ENCODE peak calls at places on chromosomes 6 and 20, in six cellular contexts. S is K562, L is HepG2, M is upper lobe of left lung, V is A549, A is GM12878. W is an unnamed sample.

GRCh38 chr6:1286972-1287600 is 24.8 kb upstream of the FOXQ1 start:
- DNase-seq in S (no peak), L (no peak), M (no peak), V (peak; percentile 67), A (no peak), W (peak; percentile 66)

GRCh38 chr6:53437557-53438202 is 88.9 kb upstream of the ELOVL5 start:
- DNase-seq in S (peak; percentile 79), L (peak; percentile 71), M (no peak), V (peak; percentile 73), A (peak; percentile 27), W (no peak)

GRCh38 chr6:55886185-55886836 is 10.9 kb upstream of the BMP5 start:
- DNase-seq in S (no peak), L (peak; percentile 64), M (no peak), V (no peak), A (no peak), W (no peak)

GRCh38 chr6:72589096-72589495 is 32.8 kb upstream of the KCNQ5 start:
- DNase-seq in S (no peak), L (no peak), M (no peak), V (no peak), A (no peak), W (no peak)

GRCh38 chr6:150087336-150087735 is 18.4 kb upstream of the ULBP3 start:
- DNase-seq in S (no peak), L (no peak), M (no peak), V (no peak), A (no peak), W (no peak)

GRCh38 chr6:139184050-139184826 is 49.4 kb downstream of the HECA start:
- DNase-seq in S (no peak), L (no peak), M (no peak), V (no peak), A (no peak), W (no peak)

GRCh38 chr20:32820698-32821378 is 1.1 kb downstream of the MAPRE1 start:
- DNase-seq in S (peak; percentile 25), L (no peak), M (no peak), V (no peak), A (no peak), W (no peak)

GRCh38 chr6:100810015-100810414 is 71.1 kb downstream of the ASCC3 start:
- DNase-seq in S (peak; percentile 48), L (no peak), M (no peak), V (no peak), A (no peak), W (no peak)

GRCh38 chr6:24078200-24078599 is 47.8 kb upstream of the NRSN1 start:
- DNase-seq in S (no peak), L (no peak), M (no peak), V (no peak), A (no peak), W (no peak)

GRCh38 chr6:130624046-130624445 is 203.2 kb upstream of the SMLR1 start:
- DNase-seq in S (no peak), L (no peak), M (no peak), V (no peak), A (peak; percentile 60), W (no peak)

GRCh38 chr20:24672181-24672880 is 202.9 kb downstream of the SYNDIG1 start:
- DNase-seq in S (no peak), L (no peak), M (no peak), V (no peak), A (no peak), W (no peak)

GRCh38 chr20:51767018-51767866 is 948 bp downstream of the ATP9A start:
- DNase-seq in S (peak; percentile 21), L (peak; percentile 83), M (peak; percentile 94), V (peak; percentile 87), A (no peak), W (no peak)

GRCh38 chr6:42136508-42137191 is 5.8 kb downstream of the C6orf132 start:
- DNase-seq in S (peak; percentile 88), L (peak; percentile 61), M (no peak), V (peak; percentile 62), A (peak; percentile 11), W (no peak)

GRCh38 chr20:57849126-57849867 is 139.5 kb upstream of the PMEPA1 start:
- DNase-seq in S (no peak), L (no peak), M (no peak), V (no peak), A (no peak), W (no peak)

GRCh38 chr20:53338716-53339115 is 254.9 kb downstream of the ZNF217 start:
- DNase-seq in S (no peak), L (no peak), M (no peak), V (no peak), A (no peak), W (no peak)

GRCh38 chr6:44575644-44576043 is 188.1 kb downstream of the CDC5L start:
- DNase-seq in S (no peak), L (no peak), M (no peak), V (no peak), A (no peak), W (no peak)

GRCh38 chr6:40674170-40674569 is 87.0 kb upstream of the LRFN2 start:
- DNase-seq in S (no peak), L (no peak), M (no peak), V (no peak), A (no peak), W (no peak)

GRCh38 chr6:106413722-106414121 is 53.2 kb downstream of the CRYBG1 start:
- DNase-seq in S (no peak), L (no peak), M (no peak), V (no peak), A (no peak), W (no peak)
- TF ChIP-seq EP300 in S (no peak), L (no peak), M (no peak), V (no peak), A (no peak), W (no peak)

GRCh38 chr20:45911486-45912343 is at the start of gene PLTP:
- DNase-seq in S (peak; percentile 48), L (no peak), M (peak; percentile 91), V (no peak), A (no peak), W (no peak)
- TF ChIP-seq POLR2A in S (peak; percentile 15), L (peak; percentile 73), M (no peak), V (no peak), A (no peak), W (peak; percentile 43)

GRCh38 chr6:13874191-13874549 is 50.6 kb upstream of the RNF182 start:
- DNase-seq in S (no peak), L (no peak), M (no peak), V (no peak), A (no peak), W (no peak)

GRCh38 chr6:13873288-13874190 is 51.2 kb upstream of the RNF182 start:
- DNase-seq in S (peak; percentile 88), L (peak; percentile 69), M (peak; percentile 94), V (peak; percentile 58), A (peak; percentile 5), W (no peak)

GRCh38 chr6:13870185-13870584 is 54.6 kb upstream of the RNF182 start:
- DNase-seq in S (no peak), L (no peak), M (no peak), V (no peak), A (no peak), W (no peak)

GRCh38 chr6:13877116-13877515 is 47.6 kb upstream of the RNF182 start:
- DNase-seq in S (peak; percentile 55), L (no peak), M (no peak), V (no peak), A (no peak), W (no peak)

GRCh38 chr6:13872681-13873080 is 52.1 kb upstream of the RNF182 start:
- DNase-seq in S (no peak), L (no peak), M (no peak), V (no peak), A (no peak), W (no peak)
- TF ChIP-seq CTCF in S (no peak), L (no peak), M (no peak), V (no peak), A (no peak), W (no peak)

DNA sequence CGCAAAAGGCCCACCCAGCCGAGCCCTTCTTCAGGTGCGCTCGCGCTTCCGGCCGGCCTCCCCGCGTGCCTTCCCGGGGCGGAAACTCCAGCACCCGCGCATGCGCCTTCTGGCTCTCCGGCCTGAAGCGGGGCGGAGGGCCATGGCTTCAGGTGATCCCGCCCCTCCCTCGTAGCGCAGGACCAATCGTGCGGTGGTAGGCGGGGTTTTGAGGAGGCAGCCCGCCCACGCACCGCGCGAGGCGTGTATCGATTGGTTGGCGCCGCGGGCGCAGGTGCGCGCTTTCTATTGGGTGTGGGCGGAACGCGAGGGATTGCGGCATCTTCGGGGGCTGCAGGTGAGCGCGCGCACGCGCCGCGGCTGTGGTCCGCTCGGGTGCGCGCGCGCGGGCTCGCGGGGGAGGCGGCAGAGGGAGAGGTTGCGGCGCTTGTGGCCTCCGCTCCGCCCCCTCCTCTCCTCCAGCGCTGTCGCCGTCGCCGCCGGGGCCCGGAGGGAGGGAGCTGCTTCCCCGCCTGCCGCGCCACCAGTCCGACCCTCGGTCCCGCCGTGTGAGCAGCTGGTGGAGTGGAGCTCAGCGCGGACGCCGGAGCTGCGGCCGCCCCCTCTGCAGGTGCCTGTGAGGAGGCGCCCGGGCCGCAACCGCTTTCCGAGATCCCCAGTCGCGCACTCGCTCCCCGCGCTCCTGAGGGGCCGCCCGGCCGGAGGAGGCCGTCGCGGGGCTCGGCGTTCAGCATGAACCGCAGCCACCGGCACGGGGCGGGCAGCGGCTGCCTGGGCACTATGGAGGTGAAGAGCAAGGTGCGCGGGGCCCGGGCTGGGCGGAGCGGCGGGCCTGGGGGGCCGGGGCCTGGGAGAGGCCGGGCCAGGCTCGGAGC is at the start of gene PARD6B:
- DNase-seq in S (peak; percentile 100), L (peak; percentile 99), M (peak; percentile 99), V (peak; percentile 100), A (peak; percentile 97), W (peak; percentile 97)
- TF ChIP-seq EP300 in S (no peak), L (peak; percentile 56), M (no peak), V (no peak), A (no peak), W (no peak)